ENCODE peak calls at places on chromosomes 11 and 22, in five cellular contexts. Y is ovary, S is A549, L is prostate gland, F is IMR-90. Q is an unnamed sample.

GRCh38 chr11:108199446-108200321 is 22.8 kb downstream of the NPAT start:
- DNase-seq in Y (no peak), S (no peak), L (no peak), F (peak), Q (no peak)

GRCh38 chr11:62875698-62876483 is 4.8 kb upstream of the SLC3A2 start:
- DNase-seq in Y (no peak), S (no peak), L (no peak), F (no peak), Q (no peak)

GRCh38 chr11:9357041-9357440 is 27.4 kb upstream of the IPO7 start:
- DNase-seq in Y (no peak), S (no peak), L (no peak), F (no peak), Q (no peak)

GRCh38 chr11:8285228-8285627 is 21.6 kb upstream of the LMO1 start:
- DNase-seq in Y (no peak), S (no peak), L (no peak), F (no peak), Q (no peak)

GRCh38 chr11:65445101-65445603 is 22.6 kb downstream of the NEAT1 start:
- DNase-seq in Y (peak), S (no peak), L (no peak), F (peak), Q (no peak)

GRCh38 chr11:15903246-15903645 is 453.1 kb downstream of the SOX6 start:
- DNase-seq in Y (no peak), S (no peak), L (no peak), F (no peak), Q (no peak)

GRCh38 chr11:66278396-66279091 is 569 bp downstream of the CNIH2 start:
- DNase-seq in Y (peak), S (peak), L (no peak), F (no peak), Q (no peak)

GRCh38 chr22:32326647-32327046 is 31.0 kb upstream of the RFPL3 start:
- DNase-seq in Y (no peak), S (no peak), L (no peak), F (no peak), Q (no peak)

GRCh38 chr11:77204792-77205466 is 76.9 kb downstream of the MYO7A start:
- DNase-seq in Y (no peak), S (no peak), L (no peak), F (no peak), Q (no peak)

GRCh38 chr11:76856571-76856970 is 4.1 kb upstream of the ACER3 start:
- DNase-seq in Y (no peak), S (no peak), L (no peak), F (no peak), Q (no peak)

GRCh38 chr11:763549-764321 is 13.6 kb downstream of the GATD1 start:
- DNase-seq in Y (no peak), S (no peak), L (no peak), F (no peak), Q (no peak)

GRCh38 chr11:124889692-124890091 is 8.0 kb downstream of the ROBO4 start:
- DNase-seq in Y (no peak), S (no peak), L (no peak), F (no peak), Q (no peak)

GRCh38 chr22:24230911-24231656 is 13.8 kb downstream of the GGT5 start:
- DNase-seq in Y (no peak), S (no peak), L (no peak), F (no peak), Q (no peak)

GRCh38 chr11:833114-833791 is 501 bp downstream of the CD151 start:
- DNase-seq in Y (peak), S (peak), L (no peak), F (no peak), Q (no peak)

GRCh38 chr11:108206171-108206570 is 16.3 kb downstream of the NPAT start:
- DNase-seq in Y (no peak), S (no peak), L (no peak), F (no peak), Q (no peak)

GRCh38 chr11:69558519-69558941 is 77.1 kb downstream of the LINC01488 start:
- DNase-seq in Y (no peak), S (no peak), L (no peak), F (no peak), Q (no peak)

GRCh38 chr11:1039481-1040427 is 3.2 kb upstream of the MUC6 start:
- DNase-seq in Y (no peak), S (no peak), L (no peak), F (no peak), Q (no peak)

GRCh38 chr11:13857828-13858227 is 104.7 kb upstream of the SPON1 start:
- DNase-seq in Y (no peak), S (no peak), L (peak), F (no peak), Q (no peak)

GRCh38 chr22:33270596-33270995 is 212.4 kb upstream of the SYN3 start:
- DNase-seq in Y (no peak), S (no peak), L (no peak), F (no peak), Q (no peak)

GRCh38 chr22:42269407-42270177 is 861 bp downstream of the TCF20 start:
- DNase-seq in Y (peak), S (peak), L (peak), F (no peak), Q (peak)

GRCh38 chr11:79708319-79708928 is 267.6 kb upstream of the TENM4 start:
- DNase-seq in Y (no peak), S (peak), L (no peak), F (peak), Q (no peak)

GRCh38 chr11:71500601-71501021 is 26.5 kb upstream of the KRTAP5-7 start:
- DNase-seq in Y (no peak), S (no peak), L (no peak), F (no peak), Q (no peak)

GRCh38 chr11:12158926-12159325 is 48.5 kb downstream of the MICAL2 start:
- DNase-seq in Y (no peak), S (no peak), L (no peak), F (peak), Q (no peak)

GRCh38 chr11:719214-720016 is 13.4 kb downstream of the EPS8L2 start:
- DNase-seq in Y (no peak), S (no peak), L (no peak), F (no peak), Q (no peak)

GRCh38 chr11:20008870-20009644 is 151.2 kb downstream of the DBX1 start:
- DNase-seq in Y (no peak), S (no peak), L (no peak), F (no peak), Q (no peak)

GRCh38 chr22:47619631-47620030 is 857.2 kb downstream of the TBC1D22A start:
- DNase-seq in Y (peak), S (no peak), L (no peak), F (no peak), Q (no peak)

GRCh38 chr11:78038697-78039313 is 15.7 kb upstream of the KCTD14 start:
- DNase-seq in Y (no peak), S (no peak), L (no peak), F (peak), Q (no peak)

GRCh38 chr11:16806791-16807190 is 68.3 kb downstream of the C11orf58 start:
- DNase-seq in Y (no peak), S (no peak), L (peak), F (peak), Q (no peak)

GRCh38 chr22:49764151-49764581 is 63.5 kb downstream of the BRD1 start:
- DNase-seq in Y (peak), S (no peak), L (no peak), F (no peak), Q (peak)

GRCh38 chr11:34501962-34502361 is 11.6 kb downstream of the ELF5 start:
- DNase-seq in Y (no peak), S (no peak), L (no peak), F (no peak), Q (no peak)
- H3K27ac ChIP-seq in Y (no peak), S (peak), L (no peak), F (peak), Q (peak)

GRCh38 chr11:114400222-114400973 is at the start of the genes C11orf71 and RBM7:
- DNase-seq in Y (peak), S (peak), L (peak), F (peak), Q (peak)

GRCh38 chr11:114399490-114399889 is 821 bp downstream of the C11orf71 start:
- DNase-seq in Y (no peak), S (peak), L (no peak), F (no peak), Q (no peak)

GRCh38 chr11:114399903-114400221 is 449 bp downstream of the C11orf71 start:
- DNase-seq in Y (no peak), S (no peak), L (peak), F (no peak), Q (peak)

GRCh38 chr11:114397349-114397982 is 2.8 kb downstream of the C11orf71 start:
- DNase-seq in Y (no peak), S (no peak), L (no peak), F (no peak), Q (no peak)

GRCh38 chr11:114398303-114398920 is 1.9 kb downstream of the C11orf71 start:
- DNase-seq in Y (no peak), S (no peak), L (no peak), F (no peak), Q (no peak)
- TF ChIP-seq POLR2A in Y (no peak), S (no peak), L (no peak), F (no peak), Q (no peak)

DNA sequence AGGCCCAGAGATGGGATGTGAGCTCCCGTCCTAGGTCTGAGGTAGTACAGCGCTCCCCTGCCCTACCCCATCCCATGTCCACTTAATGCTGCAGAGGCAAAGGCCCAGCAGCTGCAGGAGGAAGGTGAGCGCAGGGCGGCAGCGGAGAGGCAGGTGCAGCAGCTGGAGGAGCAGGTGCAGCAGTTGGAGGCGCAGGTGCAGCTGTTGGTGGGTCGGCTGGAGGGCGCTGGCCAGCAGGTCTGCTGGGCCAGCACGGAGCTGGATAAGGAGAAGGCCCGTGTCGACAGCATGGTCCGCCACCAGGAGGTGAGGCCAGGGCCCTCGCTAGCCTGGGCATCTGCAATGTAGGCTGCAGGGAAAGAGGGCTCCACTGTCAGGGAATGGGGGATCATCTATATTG is 15.2 kb downstream of the CCDC157 start:
- DNase-seq in Y (no peak), S (no peak), L (no peak), F (no peak), Q (no peak)
- H3K27ac ChIP-seq in Y (no peak), S (no peak), L (no peak), F (no peak), Q (no peak)

GRCh38 chr11:47403135-47403534 is 5.3 kb upstream of the SLC39A13 start:
- DNase-seq in Y (no peak), S (no peak), L (no peak), F (no peak), Q (no peak)

GRCh38 chr11:47398551-47398950 is 9.8 kb upstream of the SLC39A13 start:
- DNase-seq in Y (no peak), S (no peak), L (no peak), F (no peak), Q (no peak)

GRCh38 chr11:47398011-47398410 is 10.4 kb upstream of the SLC39A13 start:
- DNase-seq in Y (no peak), S (no peak), L (no peak), F (no peak), Q (no peak)

GRCh38 chr11:47400813-47401279 is 7.5 kb upstream of the SLC39A13 start:
- DNase-seq in Y (no peak), S (no peak), L (no peak), F (no peak), Q (no peak)

GRCh38 chr11:47399860-47400812 is 8.3 kb upstream of the SLC39A13 start:
- DNase-seq in Y (peak), S (no peak), L (no peak), F (no peak), Q (no peak)
- TF ChIP-seq POLR2A in Y (no peak), S (no peak), L (peak), F (no peak), Q (no peak)

GRCh38 chr22:46356496-46357185 is 21.1 kb downstream of the TRMU start:
- DNase-seq in Y (no peak), S (no peak), L (no peak), F (no peak), Q (no peak)
- H3K27ac ChIP-seq in Y (no peak), S (no peak), L (no peak), F (no peak), Q (no peak)

DNA sequence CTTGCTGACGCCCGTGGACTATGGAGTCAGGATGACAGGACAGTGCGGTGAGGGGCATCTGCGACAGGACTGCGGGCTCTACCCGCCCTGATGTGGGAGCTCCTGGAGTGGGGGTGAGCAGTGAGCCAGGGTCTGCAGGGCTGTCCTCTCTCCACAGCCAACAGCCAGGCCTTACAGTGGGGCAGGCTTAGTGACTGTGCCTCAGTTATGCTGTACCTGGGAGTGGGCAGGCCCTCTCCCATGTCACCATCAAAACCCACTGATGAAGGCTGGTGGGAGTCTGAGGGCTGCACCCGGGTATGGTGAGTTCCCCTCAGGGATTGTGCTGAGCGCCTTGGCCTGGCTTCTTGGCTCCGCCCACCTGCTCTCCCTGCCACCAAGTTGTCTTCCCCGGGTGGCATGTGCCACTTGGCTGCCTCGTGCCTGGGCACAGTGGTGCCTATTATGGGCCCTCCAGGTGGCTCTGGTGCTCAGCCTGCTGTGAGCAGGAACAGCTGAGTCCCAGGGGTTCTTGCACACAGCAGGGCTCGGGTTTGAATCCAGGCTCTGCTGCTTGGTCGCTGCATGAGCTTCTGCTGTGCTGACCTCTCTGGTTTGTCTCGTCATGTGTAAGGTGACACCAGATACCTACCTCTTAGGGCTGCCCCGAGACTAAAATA is 4.1 kb upstream of the TRIOBP start:
- DNase-seq in Y (no peak), S (no peak), L (no peak), F (no peak), Q (no peak)
- TF ChIP-seq POLR2A in Y (no peak), S (no peak), L (no peak), F (no peak), Q (no peak)

GRCh38 chr11:82216927-82217570 is 516.6 kb downstream of the FAM181B start:
- DNase-seq in Y (no peak), S (no peak), L (no peak), F (no peak), Q (no peak)
- H3K27ac ChIP-seq in Y (no peak), S (no peak), L (no peak), F (no peak), Q (no peak)

DNA sequence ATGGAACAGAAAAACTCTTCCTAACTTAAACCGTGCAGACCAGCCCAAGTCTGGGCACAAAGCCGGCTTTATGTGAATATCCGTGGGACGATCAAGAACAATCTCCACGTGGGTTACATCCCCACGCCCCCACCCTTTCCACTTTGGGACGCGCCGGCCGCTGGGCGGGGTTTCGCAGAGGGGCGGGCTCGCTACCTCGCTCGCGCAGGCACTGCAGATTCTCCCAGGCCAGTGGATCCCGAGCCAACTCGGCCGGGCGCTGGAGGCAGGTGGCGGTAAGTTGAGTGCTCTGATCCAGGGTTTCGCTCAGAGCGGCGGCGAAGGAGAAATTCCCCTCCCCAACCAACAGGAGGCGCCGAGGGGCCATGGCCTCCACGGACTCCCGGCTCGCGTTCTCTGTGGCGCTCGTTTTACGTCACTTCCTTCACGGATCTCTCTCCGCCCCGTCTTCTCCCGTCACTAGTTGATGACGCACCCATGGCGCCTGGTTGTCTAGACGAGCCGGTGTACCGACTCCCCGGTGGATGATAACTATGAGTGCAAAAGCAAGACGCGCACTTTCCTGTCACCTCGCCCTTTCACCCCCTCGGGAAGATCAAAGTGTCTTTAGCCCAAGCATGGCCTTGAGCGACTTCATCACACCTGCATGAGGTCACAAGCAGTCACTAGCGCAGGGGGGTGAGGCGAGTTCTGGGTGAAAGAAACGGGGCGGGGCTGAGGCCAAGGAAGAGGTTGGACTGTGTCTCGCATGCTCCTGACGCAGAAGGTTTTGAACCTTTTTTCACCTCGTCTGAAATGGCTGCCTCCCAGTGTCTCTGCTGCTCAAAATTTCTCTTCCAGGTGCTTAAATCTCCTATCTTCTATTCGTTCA is at the start of the genes CFAP68 and FDXACB1:
- DNase-seq in Y (peak), S (peak), L (peak), F (peak), Q (peak)
- TF ChIP-seq POLR2A in Y (peak), S (peak), L (peak), F (peak), Q (peak)

GRCh38 chr22:39230261-39231196 is 14.3 kb downstream of the PDGFB start:
- DNase-seq in Y (peak), S (no peak), L (no peak), F (no peak), Q (no peak)

GRCh38 chr22:39227542-39228272 is 17.1 kb downstream of the PDGFB start:
- DNase-seq in Y (no peak), S (no peak), L (no peak), F (no peak), Q (no peak)

GRCh38 chr22:39231197-39231950 is 13.4 kb downstream of the PDGFB start:
- DNase-seq in Y (no peak), S (no peak), L (no peak), F (no peak), Q (no peak)

GRCh38 chr22:39229075-39229474 is 15.7 kb downstream of the PDGFB start:
- DNase-seq in Y (no peak), S (no peak), L (no peak), F (no peak), Q (no peak)

DNA sequence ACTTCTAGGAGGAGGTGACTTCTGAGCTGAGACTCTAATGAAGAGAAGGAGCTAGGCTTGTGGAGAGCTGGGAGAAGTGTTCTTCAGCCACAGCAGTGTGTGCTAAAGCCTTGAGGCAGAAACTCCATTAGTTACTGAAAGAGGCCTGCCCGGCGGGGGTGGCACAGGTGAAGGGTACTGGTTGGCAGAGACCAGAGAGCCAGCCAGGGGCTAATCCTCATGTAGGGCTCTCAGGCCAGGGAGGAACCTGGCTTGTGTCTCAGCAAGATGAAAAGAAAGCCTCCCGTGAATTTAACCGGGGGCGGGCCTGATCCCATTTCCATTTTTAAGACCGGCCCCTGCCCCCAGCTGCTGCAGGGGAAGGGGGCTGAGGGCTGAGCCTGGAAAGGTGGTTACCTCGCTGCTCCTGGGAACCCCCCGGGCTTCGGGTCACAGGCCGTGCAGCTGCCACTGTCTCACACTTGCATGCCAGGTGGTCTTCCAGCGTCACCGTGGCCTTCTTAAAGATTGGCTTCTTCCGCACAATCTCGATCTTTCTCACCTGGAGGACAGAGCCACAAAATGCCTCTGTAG is 15.0 kb downstream of the PDGFB start:
- DNase-seq in Y (no peak), S (no peak), L (no peak), F (no peak), Q (no peak)
- H3K27ac ChIP-seq in Y (no peak), S (no peak), L (no peak), F (no peak), Q (no peak)

Q was measured in breast epithelium.